ENCODE peak calls at places on chromosomes 6 and 20, in nine cellular contexts. R is stimulated activated CD4-positive, alpha-beta T cell treated with anti-CD3 and anti-CD28 coated beads, TNF-alpha, amount 100 ng/mL, for 48 hours; M is fibroblast of the conjunctiva; H is body of pancreas; I is GM19239; O is WTC11; A is stimulated activated CD8-positive, alpha-beta memory T cell treated with anti-CD3 and anti-CD28 coated beads, Interleukin-12 subunit alpha, Interleukin-12 subunit beta, amount 100 ng/mL, for 4 hours; U is A549; C is activated CD8-positive, alpha-beta memory T cell treated with anti-CD3 and anti-CD28 coated beads for 48 hours. T is an unnamed sample.

GRCh38 chr6:3797231-3798200 is 46.0 kb upstream of the PXDC1 start:
- DNase-seq in R (no peak), O (no peak), I (no peak), C (no peak), M (peak), U (peak), A (no peak), H (no peak), T (peak)

GRCh38 chr6:5439749-5440148 is 178.4 kb downstream of the FARS2 start:
- DNase-seq in A (no peak), R (no peak), C (no peak), U (peak), M (no peak), O (no peak), H (no peak), I (no peak), T (no peak)

GRCh38 chr6:2803731-2804429 is 37.8 kb downstream of the SERPINB1 start:
- DNase-seq in R (no peak), U (no peak), I (no peak), A (no peak), M (no peak), C (no peak), H (no peak), O (no peak), T (no peak)

GRCh38 chr20:24911461-24911860 is 37.6 kb upstream of the CST7 start:
- DNase-seq in H (no peak), A (no peak), C (no peak), O (no peak), R (no peak), U (no peak), M (no peak), I (no peak), T (no peak)

GRCh38 chr6:24324617-24325016 is 33.2 kb downstream of the DCDC2 start:
- DNase-seq in R (no peak), O (no peak), I (no peak), H (no peak), U (no peak), A (no peak), M (no peak), C (no peak), T (no peak)

GRCh38 chr6:83815631-83816030 is 37.5 kb upstream of the RIPPLY2 start:
- DNase-seq in A (no peak), R (no peak), C (no peak), M (no peak), H (no peak), I (no peak), U (peak), O (no peak), T (peak)

GRCh38 chr6:41940759-41941279 is 789 bp downstream of the CCND3 start:
- DNase-seq in R (no peak), C (no peak), I (no peak), O (peak), A (peak), M (no peak), U (peak), H (peak), T (peak)

GRCh38 chr6:147961473-147962141 is 381.0 kb upstream of the SASH1 start:
- DNase-seq in H (no peak), U (no peak), M (no peak), O (no peak), A (no peak), C (no peak), I (no peak), R (no peak), T (no peak)

GRCh38 chr20:4457566-4458543 is 263.9 kb upstream of the PRND start:
- DNase-seq in O (no peak), A (no peak), H (no peak), R (no peak), I (no peak), C (no peak), M (no peak), U (peak), T (no peak)

GRCh38 chr20:363319-364078 is 16.6 kb downstream of the NRSN2 start:
- DNase-seq in M (no peak), A (no peak), R (no peak), H (no peak), C (no peak), I (no peak), U (peak), O (no peak), T (peak)

GRCh38 chr6:70103798-70104197 is 199.1 kb downstream of the COL9A1 start:
- DNase-seq in I (no peak), A (no peak), U (peak), H (no peak), O (peak), C (no peak), M (no peak), R (no peak), T (no peak)

GRCh38 chr6:132369526-132369925 is 31.7 kb downstream of the MOXD1 start:
- DNase-seq in I (no peak), A (no peak), H (no peak), C (no peak), U (no peak), O (no peak), R (no peak), M (no peak), T (no peak)

GRCh38 chr20:23879328-23879798 is at the start of gene CST5:
- DNase-seq in M (no peak), I (no peak), C (no peak), R (no peak), H (no peak), O (no peak), A (no peak), U (no peak), T (no peak)

GRCh38 chr6:165718486-165718885 is 55.4 kb upstream of the PDE10A start:
- DNase-seq in R (no peak), A (no peak), U (no peak), O (no peak), C (no peak), I (no peak), M (no peak), H (no peak), T (peak)

GRCh38 chr6:143427109-143427817 is 23.2 kb downstream of the ADAT2 start:
- DNase-seq in R (peak), C (peak), U (peak), H (peak), A (peak), O (peak), M (peak), I (peak), T (peak)

GRCh38 chr6:166463363-166464067 is 80.8 kb upstream of the MPC1 start:
- DNase-seq in R (no peak), O (no peak), M (no peak), H (no peak), C (no peak), A (no peak), U (no peak), I (no peak), T (no peak)

GRCh38 chr20:25031241-25031640 is 26.7 kb downstream of the ACSS1 start:
- DNase-seq in I (no peak), R (no peak), U (no peak), H (no peak), O (no peak), C (no peak), A (no peak), M (no peak), T (no peak)

GRCh38 chr6:45500924-45501816 is 123.4 kb upstream of the SUPT3H start:
- DNase-seq in I (no peak), O (peak), H (no peak), U (peak), A (no peak), R (no peak), C (no peak), M (no peak), T (no peak)

GRCh38 chr6:49634811-49635159 is 1.9 kb downstream of the RHAG start:
- DNase-seq in U (no peak), O (no peak), I (no peak), A (no peak), R (no peak), H (no peak), M (no peak), C (no peak), T (no peak)

GRCh38 chr20:39117486-39117885 is 155.3 kb downstream of the DHX35 start:
- DNase-seq in A (no peak), R (no peak), M (peak), H (peak), U (peak), O (no peak), C (no peak), I (no peak), T (peak)

GRCh38 chr6:159720708-159721107 is 6.6 kb upstream of the WTAP start:
- DNase-seq in U (peak), R (no peak), M (no peak), H (peak), C (no peak), O (no peak), I (no peak), A (no peak), T (peak)

GRCh38 chr6:150567360-150567759 is 32.3 kb upstream of the PLEKHG1 start:
- DNase-seq in U (no peak), R (no peak), O (no peak), H (no peak), I (no peak), C (no peak), M (no peak), A (no peak), T (no peak)

T was measured in ACHN.